ENCODE peak calls at places on chromosomes 2 and 18, in seven cellular contexts. V is CD8-positive, alpha-beta T cell; L is spleen; K is EH; W is astrocyte of the hippocampus; R is sigmoid colon; E is stimulated activated CD8-positive, alpha-beta memory T cell treated with anti-CD3 and anti-CD28 coated beads, Interleukin-4, amount 100 ng/mL, for 24 hours. S is an unnamed sample.

GRCh38 chr2:219398721-219399333 is 11.1 kb upstream of the DNPEP start:
- DNase-seq in V (no peak), L (no peak), K (no peak), W (no peak), R (no peak), E (no peak), S (no peak)

GRCh38 chr18:55794288-55795052 is 206.5 kb upstream of the TCF4 start:
- DNase-seq in V (no peak), L (no peak), K (peak; percentile 44), W (no peak), R (no peak), E (no peak), S (no peak)

GRCh38 chr18:77004555-77005380 is 127.8 kb downstream of the MBP start:
- DNase-seq in V (no peak), L (peak; percentile 88), K (no peak), W (no peak), R (no peak), E (no peak), S (no peak)

GRCh38 chr2:9347411-9347853 is 75.9 kb downstream of the ITGB1BP1 start:
- DNase-seq in V (no peak), L (no peak), K (peak; percentile 30), W (peak; percentile 23), R (peak; percentile 91), E (no peak), S (peak; percentile 32)

GRCh38 chr2:177353084-177353483 is 39.5 kb upstream of the AGPS start:
- DNase-seq in V (no peak), L (no peak), K (no peak), W (peak; percentile 18), R (peak; percentile 81), E (no peak), S (no peak)

GRCh38 chr18:38575648-38576047 is 1010.0 kb upstream of the CELF4 start:
- DNase-seq in V (no peak), L (no peak), K (no peak), W (no peak), R (no peak), E (no peak), S (no peak)

GRCh38 chr2:153509133-153509532 is 30.6 kb upstream of the RPRM start:
- DNase-seq in V (no peak), L (no peak), K (no peak), W (no peak), R (no peak), E (no peak), S (no peak)

GRCh38 chr2:196242131-196242620 is 70.8 kb upstream of the STK17B start:
- DNase-seq in V (no peak), L (peak; percentile 80), K (peak; percentile 66), W (peak; percentile 20), R (no peak), E (no peak), S (no peak)

GRCh38 chr2:144524190-144524957 is 4.5 kb upstream of the ZEB2 start:
- DNase-seq in V (no peak), L (peak; percentile 90), K (no peak), W (peak; percentile 75), R (peak; percentile 80), E (no peak), S (no peak)

GRCh38 chr2:869357-869871 is 81.2 kb upstream of the SNTG2 start:
- DNase-seq in V (no peak), L (no peak), K (no peak), W (no peak), R (no peak), E (no peak), S (no peak)

GRCh38 chr2:216688731-216689360 is 6.5 kb downstream of the IGFBP5 start:
- DNase-seq in V (no peak), L (no peak), K (no peak), W (peak; percentile 40), R (peak; percentile 92), E (no peak), S (no peak)